ENCODE peak calls at places on chromosomes 7 and 10, in nine cellular contexts. R is D341Med; S is T-helper 1 cell; Q is CD8-positive, alpha-beta T cell; U is activated T-helper 1 cell treated with Interleukin-2 at 50 U/mL for 16 hours; M is midbrain; T is EL; L is HTR-8/SVneo; K is astrocyte of the spinal cord. W is an unnamed sample.

GRCh38 chr7:1193593-1194424 is 33.8 kb upstream of the ZFAND2A start:
- DNase-seq in T (peak), Q (peak), L (no peak), R (peak), K (peak), M (peak), U (no peak), S (no peak), W (peak)

GRCh38 chr10:78774999-78775711 is 293.6 kb upstream of the ZMIZ1 start:
- DNase-seq in U (no peak), L (no peak), M (no peak), T (no peak), Q (no peak), R (no peak), S (no peak), K (peak), W (no peak)

GRCh38 chr7:47291461-47292051 is 290.4 kb downstream of the TNS3 start:
- DNase-seq in U (no peak), M (no peak), S (no peak), K (peak), R (no peak), Q (no peak), T (peak), L (peak), W (no peak)

GRCh38 chr7:22110227-22110839 is 164.6 kb upstream of the CDCA7L start:
- DNase-seq in K (peak), L (peak), T (peak), R (peak), Q (peak), U (peak), M (peak), S (peak), W (peak)

GRCh38 chr7:138935438-138936079 is 45.6 kb downstream of the KIAA1549 start:
- DNase-seq in Q (no peak), S (no peak), T (peak), K (peak), M (no peak), R (peak), U (no peak), L (peak), W (peak)

GRCh38 chr10:24382979-24383663 is 174.2 kb downstream of the KIAA1217 start:
- DNase-seq in Q (no peak), S (no peak), R (no peak), T (no peak), L (no peak), K (no peak), U (no peak), M (no peak), W (no peak)

GRCh38 chr10:111177379-111177778 is 100.5 kb downstream of the ADRA2A start:
- DNase-seq in Q (no peak), T (no peak), U (no peak), K (no peak), M (no peak), L (no peak), R (no peak), S (no peak), W (no peak)

GRCh38 chr7:30594055-30594539 is 581 bp upstream of the GARS1 start:
- DNase-seq in S (no peak), L (peak), U (peak), M (no peak), K (no peak), T (peak), Q (no peak), R (peak), W (no peak)

GRCh38 chr10:110932505-110933180 is 13.2 kb downstream of the SHOC2 start:
- DNase-seq in R (no peak), U (no peak), S (no peak), T (no peak), M (no peak), K (no peak), Q (no peak), L (no peak), W (no peak)

GRCh38 chr7:150359007-150359917 is 9.4 kb upstream of the REPIN1 start:
- DNase-seq in T (no peak), M (no peak), Q (no peak), R (no peak), S (no peak), U (no peak), L (no peak), K (no peak), W (no peak)

GRCh38 chr10:29250066-29250465 is 38.8 kb upstream of the LYZL1 start:
- DNase-seq in U (no peak), L (no peak), K (no peak), Q (no peak), M (no peak), S (no peak), R (no peak), T (no peak), W (no peak)

GRCh38 chr7:32616625-32617024 is 121.3 kb downstream of the AVL9 start:
- DNase-seq in U (no peak), L (no peak), T (peak), K (peak), Q (no peak), R (no peak), S (no peak), M (no peak), W (peak)

GRCh38 chr7:36084485-36085091 is 68.5 kb upstream of the EEPD1 start:
- DNase-seq in M (no peak), Q (no peak), R (peak), U (no peak), S (no peak), K (peak), T (peak), L (peak), W (peak)

GRCh38 chr10:82969405-82969804 is 1094.4 kb downstream of the NRG3 start:
- DNase-seq in Q (no peak), L (no peak), T (peak), M (no peak), S (no peak), U (no peak), R (no peak), K (peak), W (no peak)

GRCh38 chr7:114889646-114890285 is 32.1 kb upstream of the MDFIC start:
- DNase-seq in L (peak), Q (no peak), M (no peak), K (peak), S (no peak), R (no peak), T (peak), U (no peak), W (peak)

GRCh38 chr7:95476072-95476845 is 9.5 kb upstream of the ASB4 start:
- DNase-seq in K (peak), R (no peak), L (no peak), Q (no peak), M (peak), T (no peak), U (no peak), S (no peak), W (no peak)

GRCh38 chr7:50142421-50143113 is 49.5 kb upstream of the ZPBP start:
- DNase-seq in Q (peak), S (no peak), R (no peak), T (peak), K (peak), U (no peak), M (peak), L (no peak), W (no peak)

GRCh38 chr7:30996883-30997282 is 33.1 kb downstream of the GHRHR start:
- DNase-seq in Q (no peak), S (no peak), L (no peak), U (no peak), T (no peak), R (no peak), K (no peak), M (no peak), W (no peak)

GRCh38 chr7:37732253-37732652 is 48.7 kb downstream of the GPR141 start:
- DNase-seq in U (no peak), M (peak), S (no peak), K (no peak), R (peak), Q (no peak), L (no peak), T (no peak), W (peak)

GRCh38 chr10:114232777-114233176 is 6.3 kb upstream of the VWA2 start:
- DNase-seq in T (no peak), K (no peak), L (no peak), U (no peak), M (no peak), S (no peak), R (no peak), Q (no peak), W (no peak)

GRCh38 chr10:21399392-21400015 is 126.0 kb downstream of the SKIDA1 start:
- DNase-seq in T (peak), L (no peak), K (peak), Q (no peak), R (no peak), S (no peak), M (no peak), U (no peak), W (no peak)

GRCh38 chr7:16271990-16272665 is 149.2 kb downstream of the CRPPA start:
- DNase-seq in L (peak), U (no peak), S (no peak), R (no peak), K (peak), M (no peak), Q (no peak), T (peak), W (no peak)